ENCODE peak calls at places on chromosomes 6 and 20, in ten cellular contexts. D is psoas muscle, X is lower lobe of right lung, H is A549, G is mesenchymal stem cell, U is colonic mucosa, C is neural progenitor cell, O is upper lobe of right lung, R is kidney, J is HCT116. Z is an unnamed sample.

GRCh38 chr6:145733770-145734169 is 1.6 kb downstream of the EPM2A start:
- DNase-seq in O (no peak), H (no peak), D (no peak), U (no peak), C (peak; percentile 5), G (peak; percentile 24), J (no peak), X (no peak), R (no peak), Z (no peak)

GRCh38 chr6:3428247-3428646 is 28.6 kb downstream of the SLC22A23 start:
- DNase-seq in O (no peak), D (no peak), R (no peak), J (no peak), G (no peak), U (no peak), H (no peak), C (no peak), X (no peak), Z (no peak)

GRCh38 chr6:37696841-37697735 is 595 bp downstream of the MDGA1 start:
- DNase-seq in C (peak; percentile 55), X (no peak), J (no peak), G (peak; percentile 43), D (no peak), U (no peak), O (peak; percentile 69), R (no peak), H (peak; percentile 24), Z (no peak)

GRCh38 chr6:87879144-87879861 is 168.3 kb upstream of the SPACA1 start:
- DNase-seq in H (no peak), J (no peak), G (no peak), O (no peak), D (no peak), U (no peak), R (no peak), X (no peak), C (no peak), Z (no peak)

GRCh38 chr6:34341481-34341971 is 50.9 kb downstream of the NUDT3 start:
- DNase-seq in C (no peak), R (no peak), J (no peak), O (no peak), G (peak; percentile 65), H (no peak), D (peak; percentile 55), X (no peak), U (no peak), Z (no peak)

GRCh38 chr6:3654898-3655297 is 96.6 kb downstream of the PXDC1 start:
- DNase-seq in D (no peak), R (no peak), X (no peak), H (no peak), C (no peak), G (no peak), O (no peak), J (no peak), U (no peak), Z (no peak)

GRCh38 chr6:25927721-25928359 is 2.7 kb downstream of the SLC17A2 start:
- DNase-seq in O (no peak), G (peak; percentile 24), D (no peak), C (no peak), R (no peak), J (no peak), X (no peak), H (no peak), U (no peak), Z (no peak)

GRCh38 chr6:75116946-75117345 is 88.9 kb downstream of the COL12A1 start:
- DNase-seq in O (no peak), C (no peak), U (no peak), R (no peak), G (peak; percentile 40), H (no peak), D (no peak), X (no peak), J (no peak), Z (no peak)

GRCh38 chr6:117423754-117424153 is 2.0 kb downstream of the ROS1 start:
- DNase-seq in G (no peak), X (no peak), O (no peak), D (no peak), J (no peak), R (no peak), H (no peak), U (no peak), C (no peak), Z (no peak)

GRCh38 chr6:42923656-42924055 is 5.6 kb upstream of the CNPY3 start:
- DNase-seq in X (no peak), J (no peak), U (no peak), C (no peak), G (peak; percentile 25), H (no peak), O (no peak), R (no peak), D (no peak), Z (no peak)

GRCh38 chr6:18343741-18344140 is 43.4 kb upstream of the RNF144B start:
- DNase-seq in R (no peak), H (no peak), X (no peak), G (peak; percentile 4), D (no peak), O (no peak), C (no peak), J (no peak), U (no peak), Z (peak; percentile 55)

GRCh38 chr20:63098195-63098810 is 91.5 kb upstream of the BHLHE23 start:
- DNase-seq in D (peak; percentile 14), O (peak; percentile 20), H (no peak), R (no peak), X (no peak), U (no peak), C (no peak), G (no peak), J (no peak), Z (no peak)

GRCh38 chr6:18307006-18307405 is 42.7 kb upstream of the DEK start:
- DNase-seq in U (no peak), D (no peak), R (no peak), G (peak; percentile 34), H (no peak), X (no peak), O (no peak), C (no peak), J (no peak), Z (no peak)

GRCh38 chr6:45651301-45651700 is 273.6 kb upstream of the SUPT3H start:
- DNase-seq in H (no peak), G (no peak), R (no peak), C (peak; percentile 27), U (no peak), J (no peak), X (no peak), D (no peak), O (no peak), Z (no peak)

GRCh38 chr6:32432050-32432450 is 7.6 kb upstream of the HLA-DRA start:
- DNase-seq in H (peak; percentile 7), X (no peak), U (no peak), D (no peak), J (peak; percentile 40), O (no peak), G (peak; percentile 33), R (no peak), C (peak; percentile 23), Z (no peak)

GRCh38 chr6:21188505-21189223 is 404.9 kb upstream of the SOX4 start:
- DNase-seq in J (no peak), D (no peak), R (no peak), U (no peak), X (no peak), H (no peak), O (no peak), C (no peak), G (no peak), Z (no peak)
- H3K27ac ChIP-seq in J (no peak overlapping the region), D (no peak overlapping the region), R (no peak overlapping the region), U (no peak overlapping the region), X (no peak overlapping the region), H (no peak overlapping the region), O (no peak overlapping the region), C (peak overlapping the region; percentile 74), G (no peak overlapping the region), Z (no peak overlapping the region)

GRCh38 chr6:61586934-61587537 is 699.0 kb downstream of the KHDRBS2 start:
- DNase-seq in R (no peak), J (no peak), G (no peak), D (no peak), U (no peak), H (no peak), X (no peak), C (no peak), O (no peak), Z (no peak)
- H3K9me3 ChIP-seq in R (no peaks in the 10 kb centered on the region), J (peaks cover 8% of the 10 kb centered on the region), G (peaks cover 30% of the 10 kb centered on the region), D (no peaks in the 10 kb centered on the region), U (no peaks in the 10 kb centered on the region), H (no peaks in the 10 kb centered on the region), X (no peaks in the 10 kb centered on the region), C (no peaks in the 10 kb centered on the region), O (no peaks in the 10 kb centered on the region), Z (peaks cover 2% of the 10 kb centered on the region)

GRCh38 chr6:8080338-8081151 is 16.4 kb upstream of the BLOC1S5 start:
- DNase-seq in J (no peak), D (no peak), O (no peak), X (no peak), R (no peak), U (no peak), C (no peak), G (peak; percentile 71), H (no peak), Z (no peak)

GRCh38 chr6:8085053-8085511 is 17.3 kb downstream of the EEF1E1 start:
- DNase-seq in R (peak; percentile 84), C (no peak), J (peak; percentile 88), U (no peak), H (no peak), G (peak; percentile 95), X (no peak), D (no peak), O (no peak), Z (peak; percentile 79)

GRCh38 chr6:8084586-8084985 is 17.8 kb downstream of the EEF1E1 start:
- DNase-seq in R (no peak), J (no peak), O (no peak), H (no peak), X (no peak), U (no peak), D (no peak), G (peak; percentile 49), C (no peak), Z (no peak)

GRCh38 chr6:8082954-8083858 is 19.0 kb upstream of the BLOC1S5 start:
- DNase-seq in G (peak; percentile 90), X (no peak), R (no peak), C (no peak), J (peak; percentile 64), H (peak; percentile 21), D (no peak), U (no peak), O (no peak), Z (peak; percentile 59)

DNA sequence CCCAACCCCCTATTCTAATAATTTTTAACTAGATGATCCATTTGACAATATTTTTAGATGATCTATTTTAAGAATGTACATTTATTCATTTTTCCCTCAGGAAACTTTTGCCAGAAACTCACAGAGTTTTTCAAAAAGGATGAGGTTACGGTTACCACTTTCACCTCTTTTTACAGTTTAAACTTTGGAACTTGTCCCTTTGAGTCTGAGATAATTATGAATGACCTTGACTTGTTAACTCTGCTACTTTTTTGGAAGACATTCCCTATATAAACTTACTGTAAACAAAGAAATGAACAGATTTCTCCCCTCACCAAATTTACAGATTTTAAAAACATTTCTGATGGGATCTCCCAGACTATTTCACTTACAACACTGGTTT is 18.4 kb upstream of the BLOC1S5 start:
- DNase-seq in G (no peak), O (no peak), H (no peak), X (no peak), C (no peak), J (no peak), D (no peak), R (no peak), U (no peak), Z (no peak)
- H3K27ac ChIP-seq in G (peak overlapping the region; percentile 96), O (no peak overlapping the region), H (peak overlapping the region; percentile 74), X (peak overlapping the region; percentile 50), C (no peak overlapping the region), J (peak overlapping the region; percentile 79), D (peak overlapping the region; percentile 57), R (peak overlapping the region; percentile 48), U (no peak overlapping the region), Z (peak overlapping the region; percentile 73)

GRCh38 chr6:153858529-153858928 is 180.5 kb upstream of the OPRM1 start:
- DNase-seq in X (no peak), D (no peak), U (no peak), R (no peak), H (no peak), G (no peak), O (no peak), J (no peak), C (no peak), Z (no peak)
- H3K9me3 ChIP-seq in X (no peaks in the 10 kb centered on the region), D (no peaks in the 10 kb centered on the region), U (no peaks in the 10 kb centered on the region), R (no peaks in the 10 kb centered on the region), H (no peaks in the 10 kb centered on the region), G (peaks cover 3% of the 10 kb centered on the region), O (no peaks in the 10 kb centered on the region), J (no peaks in the 10 kb centered on the region), C (no peaks in the 10 kb centered on the region), Z (peaks cover 29% of the 10 kb centered on the region)

Z was measured in AG04450.